ENCODE peak calls at places on chromosome 9, in four cellular contexts. H is Caki2; A is RPMI8226; J is stimulated activated CD4-positive, alpha-beta T cell treated with anti-CD3 and anti-CD28 coated beads, TNF-alpha, amount 100 ng/mL, for 4 hours. M is an unnamed sample.
A peak's percentile ranks its signal among the peaks of the same experiment; 100 is the strongest.

GRCh38 chr9:130110166-130110565 is 56.5 kb downstream of the GPR107 start:
- DNase-seq in H (peak; percentile 27), A (no peak), J (no peak), M (no peak)

GRCh38 chr9:21611896-21612295 is 129.8 kb upstream of the IFNE start:
- DNase-seq in H (no peak), A (no peak), J (no peak), M (no peak)

GRCh38 chr9:120256146-120256545 is 323.8 kb downstream of the CDK5RAP2 start:
- DNase-seq in H (no peak), A (no peak), J (no peak), M (no peak)

GRCh38 chr9:137167113-137167751 is 2.6 kb downstream of the LRRC26 start:
- DNase-seq in H (no peak), A (peak; percentile 86), J (no peak), M (no peak)

GRCh38 chr9:90343360-90343759 is 299.3 kb downstream of the DIRAS2 start:
- DNase-seq in H (peak; percentile 22), A (no peak), J (no peak), M (no peak)

GRCh38 chr9:124481115-124481514 is 26.1 kb downstream of the NR5A1 start:
- DNase-seq in H (no peak), A (no peak), J (no peak), M (no peak)

GRCh38 chr9:34203275-34204010 is 24.6 kb downstream of the UBAP1 start:
- DNase-seq in H (no peak), A (no peak), J (no peak), M (no peak)

GRCh38 chr9:94860678-94861588 is 134.4 kb downstream of the AOPEP start:
- DNase-seq in H (no peak), A (peak; percentile 74), J (no peak), M (peak; percentile 21)

GRCh38 chr9:23747088-23747748 is 78.8 kb downstream of the ELAVL2 start:
- DNase-seq in H (no peak), A (no peak), J (no peak), M (no peak)